ENCODE peak calls at places on chromosomes 11 and 22, in eight cellular contexts. V is dorsolateral prefrontal cortex, W is A549, K is kidney, I is body of pancreas, M is heart left ventricle, F is tibial nerve, O is retinal pigment epithelial cell. Z is an unnamed sample.

GRCh38 chr11:65043881-65044501 is 3.0 kb downstream of the SAC3D1 start:
- DNase-seq in O (no peak), I (peak), V (no peak), K (no peak), F (no peak), M (peak), W (no peak), Z (no peak)

GRCh38 chr11:1503708-1504104 is 17.1 kb upstream of the MOB2 start:
- DNase-seq in W (no peak), O (no peak), F (no peak), I (peak), M (peak), V (no peak), K (peak), Z (no peak)

GRCh38 chr11:8092587-8093424 is 11.8 kb downstream of the TUB start:
- DNase-seq in M (peak), W (peak), K (no peak), I (peak), F (no peak), V (no peak), O (no peak), Z (peak)

GRCh38 chr11:116960916-116961315 is 123.5 kb upstream of the APOA1 start:
- DNase-seq in O (peak), W (no peak), M (no peak), F (no peak), V (no peak), K (no peak), I (peak), Z (no peak)

GRCh38 chr11:73012121-73012863 is 129.8 kb downstream of the FCHSD2 start:
- DNase-seq in K (no peak), F (no peak), I (no peak), M (no peak), W (no peak), O (no peak), V (no peak), Z (no peak)

GRCh38 chr11:86245369-86246292 is 1.1 kb downstream of the EED start:
- DNase-seq in V (no peak), W (peak), M (no peak), O (no peak), K (no peak), F (no peak), I (peak), Z (peak)

GRCh38 chr11:76802621-76803020 is 19.5 kb downstream of the TSKU start:
- DNase-seq in M (no peak), K (no peak), V (no peak), W (no peak), F (no peak), O (no peak), I (no peak), Z (no peak)

GRCh38 chr22:39920134-39920743 is 19.4 kb downstream of the GRAP2 start:
- DNase-seq in W (no peak), M (no peak), I (no peak), O (no peak), V (no peak), F (no peak), K (no peak), Z (no peak)

GRCh38 chr22:38173156-38173906 is 8.3 kb downstream of the PLA2G6 start:
- DNase-seq in K (no peak), O (no peak), F (no peak), M (no peak), V (no peak), I (no peak), W (no peak), Z (no peak)

GRCh38 chr22:38155703-38156102 is 25.9 kb downstream of the PLA2G6 start:
- DNase-seq in M (no peak), V (no peak), O (no peak), I (no peak), F (no peak), K (no peak), W (no peak), Z (no peak)

GRCh38 chr11:92962444-92962843 is 7.0 kb upstream of the MTNR1B start:
- DNase-seq in W (no peak), I (no peak), M (no peak), K (no peak), V (no peak), O (no peak), F (no peak), Z (no peak)

GRCh38 chr11:60869451-60869825 is 2.1 kb downstream of the ZP1 start:
- DNase-seq in V (no peak), F (no peak), W (no peak), O (no peak), I (no peak), K (no peak), M (no peak), Z (no peak)

DNA sequence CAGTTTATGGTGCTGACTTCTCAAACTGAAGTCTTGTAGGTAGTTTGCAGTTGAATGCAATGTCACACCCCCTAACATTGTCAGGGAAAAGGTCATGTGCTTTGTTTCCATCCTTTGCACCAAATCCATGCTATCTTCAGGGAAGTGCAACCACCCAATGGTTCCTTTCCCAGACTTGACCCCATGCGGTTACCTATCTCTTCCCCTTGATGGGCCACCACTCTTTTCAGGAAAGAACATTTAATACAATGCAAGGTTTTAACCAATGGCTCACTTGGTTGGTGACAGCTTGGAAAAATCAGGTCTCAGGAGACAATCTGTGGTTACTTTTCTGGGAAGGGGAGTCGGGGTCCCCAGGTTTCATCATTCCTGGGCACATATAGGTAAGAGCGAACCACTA is 2.1 kb downstream of the ABTB2 start:
- DNase-seq in F (no peak), W (no peak), K (no peak), I (no peak), M (no peak), V (no peak), O (no peak), Z (no peak)
- H3K4me3 ChIP-seq in F (peak), W (peak), K (peak), I (no peak), M (peak), V (no peak), O (peak), Z (peak)

DNA sequence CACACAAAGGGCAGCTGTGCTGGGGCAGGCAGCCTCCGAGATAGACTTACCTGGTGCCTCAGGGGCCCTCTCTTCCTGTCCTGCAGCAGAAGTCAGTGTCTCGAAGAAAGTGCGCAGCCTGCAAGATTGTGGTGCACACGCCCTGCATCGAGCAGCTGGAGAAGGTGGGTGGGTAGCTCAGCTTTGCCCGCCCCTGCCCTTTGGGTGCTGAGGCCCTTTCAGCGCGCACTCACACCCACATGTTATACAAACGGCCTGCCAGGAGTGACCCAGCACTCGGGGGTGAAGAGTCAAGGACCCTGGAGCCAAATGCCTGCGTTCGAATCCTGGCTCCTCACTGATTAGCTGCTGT is 13.6 kb upstream of the MDK start:
- DNase-seq in V (no peak), M (no peak), K (no peak), F (no peak), I (no peak), O (no peak), W (no peak), Z (no peak)
- TF ChIP-seq CTCF in V (no peak), M (peak), K (no peak), F (no peak), I (peak), O (no peak), W (peak), Z (no peak)

DNA sequence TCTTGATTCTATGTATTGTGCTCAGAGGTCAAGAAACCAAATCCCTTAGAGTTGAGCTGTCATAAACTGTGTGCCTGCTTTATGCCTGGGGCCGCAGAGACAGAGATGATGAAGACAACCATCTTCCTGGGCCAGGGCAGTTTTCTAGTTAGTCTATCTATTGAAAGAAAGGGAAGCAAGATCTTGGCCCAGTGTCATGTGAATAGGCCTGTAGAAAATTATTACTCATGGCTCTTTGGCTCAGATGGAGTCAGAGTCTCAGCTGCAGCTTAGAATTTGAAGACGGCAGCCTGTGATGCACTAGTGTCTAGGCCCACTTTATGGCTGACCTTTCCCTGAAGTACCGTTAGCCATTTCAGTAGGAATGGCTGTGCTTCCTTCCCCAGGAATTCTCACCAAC is 112.0 kb downstream of the DBX1 start:
- DNase-seq in V (no peak), K (no peak), W (no peak), F (no peak), O (no peak), M (no peak), I (no peak), Z (no peak)
- H3K4me3 ChIP-seq in V (no peak), K (no peak), W (no peak), F (no peak), O (no peak), M (peak), I (no peak), Z (no peak)

GRCh38 chr11:44977493-44977984 is 26.9 kb upstream of the TP53I11 start:
- DNase-seq in I (peak), O (peak), V (no peak), W (peak), M (no peak), K (no peak), F (no peak), Z (no peak)
- TF ChIP-seq CTCF in I (no peak), O (peak), V (no peak), W (peak), M (no peak), K (no peak), F (no peak), Z (no peak)

GRCh38 chr22:30932661-30933060 is 35.9 kb downstream of the MORC2 start:
- DNase-seq in F (no peak), I (no peak), M (no peak), V (no peak), W (no peak), O (no peak), K (peak), Z (no peak)
- H3K4me3 ChIP-seq in F (no peak), I (no peak), M (no peak), V (no peak), W (no peak), O (no peak), K (no peak), Z (no peak)